ENCODE peak calls at places on chromosomes 2 and 18, in six cellular contexts. T is K562, K is GM12878, G is H1, Z is HepG2, S is SK-N-SH. J is an unnamed sample.
A peak's percentile ranks its signal among the peaks of the same experiment; 100 is the strongest.

GRCh38 chr2:17043173-17043572 is 377.5 kb upstream of the CYRIA start:
- DNase-seq in T (no peak), K (no peak), G (no peak), Z (no peak), S (no peak), J (no peak)

GRCh38 chr2:157331696-157332095 is 6.1 kb upstream of the ERMN start:
- DNase-seq in T (no peak), K (no peak), G (no peak), Z (no peak), S (no peak), J (no peak)

GRCh38 chr18:48800877-48801727 is 149.7 kb downstream of the SMAD7 start:
- DNase-seq in T (no peak), K (peak; percentile 89), G (peak; percentile 28), Z (no peak), S (no peak), J (no peak)

GRCh38 chr18:50653402-50654093 is 93.7 kb downstream of the MAPK4 start:
- DNase-seq in T (no peak), K (no peak), G (no peak), Z (no peak), S (no peak), J (no peak)

GRCh38 chr2:46942143-46942526 is 26.5 kb upstream of the MCFD2 start:
- DNase-seq in T (peak; percentile 49), K (no peak), G (no peak), Z (no peak), S (peak; percentile 42), J (peak; percentile 29)

GRCh38 chr2:10014418-10015190 is 28.7 kb upstream of the KLF11 start:
- DNase-seq in T (no peak), K (no peak), G (no peak), Z (no peak), S (no peak), J (no peak)

GRCh38 chr18:55743701-55744100 is 155.7 kb upstream of the TCF4 start:
- DNase-seq in T (no peak), K (no peak), G (no peak), Z (no peak), S (no peak), J (no peak)

GRCh38 chr2:106126295-106126694 is 67.8 kb downstream of the UXS1 start:
- DNase-seq in T (no peak), K (no peak), G (no peak), Z (no peak), S (no peak), J (no peak)

GRCh38 chr2:161265874-161266273 is 42.4 kb upstream of the PSMD14 start:
- DNase-seq in T (peak; percentile 20), K (no peak), G (no peak), Z (no peak), S (no peak), J (no peak)

GRCh38 chr2:1518891-1519530 is 105.7 kb downstream of the TPO start:
- DNase-seq in T (no peak), K (no peak), G (no peak), Z (no peak), S (no peak), J (no peak)

GRCh38 chr18:31206787-31207381 is 44.2 kb upstream of the DSC1 start:
- DNase-seq in T (peak; percentile 55), K (peak; percentile 47), G (peak; percentile 52), Z (peak; percentile 86), S (peak; percentile 2), J (peak; percentile 93)

GRCh38 chr2:29222381-29223179 is 107.4 kb downstream of the CLIP4 start:
- DNase-seq in T (no peak), K (no peak), G (no peak), Z (no peak), S (no peak), J (no peak)

DNA sequence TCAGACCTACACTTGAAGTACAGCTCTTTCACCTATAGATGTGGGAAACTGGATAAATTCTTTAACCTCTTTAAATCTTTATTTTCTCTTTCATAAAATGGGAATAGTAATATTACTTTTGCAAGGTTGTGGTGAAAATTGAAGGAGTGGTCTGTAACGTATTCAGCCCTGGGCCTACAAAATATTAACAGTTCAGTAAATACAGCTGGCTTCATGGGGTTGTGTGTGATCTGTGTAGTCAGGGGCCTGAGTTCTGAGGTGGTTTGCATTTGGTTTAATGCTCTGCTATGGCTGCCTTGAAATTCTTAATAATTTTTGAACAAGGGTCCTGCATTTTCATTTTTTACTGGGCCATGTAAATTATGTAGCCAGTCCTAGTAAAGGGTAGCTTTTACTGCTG is 16.8 kb upstream of the EML6 start:
- DNase-seq in T (no peak), K (no peak), G (no peak), Z (peak; percentile 55), S (no peak), J (no peak)
- TF ChIP-seq JUND in T (no peak), K (no peak), G (no peak), Z (no peak), S (no peak), J (no peak)

DNA sequence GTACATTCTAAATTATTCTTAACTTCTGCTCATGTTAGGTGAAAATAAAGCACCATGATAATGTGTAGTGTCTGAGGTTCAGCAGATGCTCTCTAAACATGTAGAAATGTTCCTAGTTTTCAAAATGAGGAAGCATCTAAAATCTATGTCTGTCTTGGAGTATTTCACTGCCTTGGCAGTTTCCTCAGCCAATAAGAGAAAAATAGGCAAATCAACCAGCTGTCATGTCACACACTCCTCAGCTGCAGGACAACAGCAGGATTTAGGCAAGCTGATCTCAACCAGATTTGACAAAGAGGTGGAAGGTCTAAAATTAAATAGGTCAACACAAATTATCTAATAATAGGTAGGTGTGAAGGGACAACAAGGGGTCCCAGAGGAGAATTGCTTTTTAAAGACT is 164.1 kb upstream of the BOD1L2 start:
- DNase-seq in T (no peak), K (no peak), G (no peak), Z (no peak), S (no peak), J (no peak)
- TF ChIP-seq JUND in T (no peak), K (no peak), G (no peak), Z (no peak), S (no peak), J (no peak)

GRCh38 chr2:119480718-119481142 is 43.6 kb downstream of the SCTR start:
- DNase-seq in T (peak; percentile 22), K (no peak), G (peak; percentile 41), Z (peak; percentile 48), S (no peak), J (no peak)
- TF ChIP-seq JUND in T (no peak), K (no peak), G (no peak), Z (no peak), S (no peak), J (no peak)

GRCh38 chr2:101699191-101699938 is 1.9 kb downstream of the MAP4K4 start:
- DNase-seq in T (no peak), K (no peak), G (no peak), Z (no peak), S (no peak), J (no peak)

GRCh38 chr2:101699939-101700442 is 2.5 kb downstream of the MAP4K4 start:
- DNase-seq in T (no peak), K (no peak), G (no peak), Z (peak; percentile 50), S (no peak), J (no peak)

GRCh38 chr2:101697794-101698418 is 399 bp downstream of the MAP4K4 start:
- DNase-seq in T (peak; percentile 35), K (no peak), G (peak; percentile 51), Z (no peak), S (peak; percentile 78), J (no peak)

GRCh38 chr2:101697124-101697793 is at the start of gene MAP4K4:
- DNase-seq in T (peak; percentile 90), K (no peak), G (peak; percentile 79), Z (peak; percentile 84), S (peak; percentile 90), J (peak; percentile 85)

GRCh38 chr2:101698419-101699190 is 1.1 kb downstream of the MAP4K4 start:
- DNase-seq in T (no peak), K (no peak), G (no peak), Z (no peak), S (peak; percentile 36), J (peak; percentile 38)
- TF ChIP-seq JUND in T (no peak), K (no peak), G (no peak), Z (no peak), S (no peak), J (no peak)

GRCh38 chr18:40752336-40752735 is 1202.7 kb upstream of the PIK3C3 start:
- DNase-seq in T (no peak), K (no peak), G (no peak), Z (no peak), S (no peak), J (no peak)
- TF ChIP-seq JUND in T (no peak), K (no peak), G (no peak), Z (no peak), S (no peak), J (no peak)

DNA sequence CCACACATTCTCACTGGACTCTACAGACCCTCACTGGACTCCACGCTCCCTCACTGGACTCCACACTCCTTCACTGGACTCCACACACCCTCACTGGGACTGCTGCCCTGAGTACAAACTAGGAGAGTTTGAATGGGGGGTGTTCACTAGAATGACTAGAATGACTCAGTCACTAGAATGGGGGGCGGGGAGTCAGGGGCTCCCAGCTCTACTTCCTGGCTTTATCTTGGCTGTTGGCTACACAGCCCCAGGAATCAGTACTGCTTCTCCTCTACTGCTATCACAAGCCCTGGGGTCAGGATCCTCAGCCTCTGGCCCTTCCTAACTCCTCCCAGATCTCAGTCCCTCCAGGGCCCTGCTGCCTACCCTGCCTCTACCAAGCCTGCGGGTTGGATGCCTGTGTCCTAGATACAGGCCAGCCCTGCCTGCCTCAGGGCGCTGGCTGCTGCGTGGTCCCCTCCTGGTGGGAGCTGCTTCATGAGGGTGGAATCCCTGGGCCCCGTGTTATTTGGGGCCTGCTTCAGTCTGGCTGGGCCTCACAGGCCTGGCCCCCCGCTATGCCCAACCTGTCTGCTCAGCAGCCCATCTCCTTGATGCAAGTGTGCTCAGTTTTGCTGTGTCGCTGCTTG is 7.8 kb downstream of the PTMA start:
- DNase-seq in T (peak; percentile 61), K (no peak), G (no peak), Z (no peak), S (no peak), J (no peak)
- TF ChIP-seq JUND in T (peak; percentile 30), K (no peak), G (no peak), Z (no peak), S (no peak), J (no peak)

DNA sequence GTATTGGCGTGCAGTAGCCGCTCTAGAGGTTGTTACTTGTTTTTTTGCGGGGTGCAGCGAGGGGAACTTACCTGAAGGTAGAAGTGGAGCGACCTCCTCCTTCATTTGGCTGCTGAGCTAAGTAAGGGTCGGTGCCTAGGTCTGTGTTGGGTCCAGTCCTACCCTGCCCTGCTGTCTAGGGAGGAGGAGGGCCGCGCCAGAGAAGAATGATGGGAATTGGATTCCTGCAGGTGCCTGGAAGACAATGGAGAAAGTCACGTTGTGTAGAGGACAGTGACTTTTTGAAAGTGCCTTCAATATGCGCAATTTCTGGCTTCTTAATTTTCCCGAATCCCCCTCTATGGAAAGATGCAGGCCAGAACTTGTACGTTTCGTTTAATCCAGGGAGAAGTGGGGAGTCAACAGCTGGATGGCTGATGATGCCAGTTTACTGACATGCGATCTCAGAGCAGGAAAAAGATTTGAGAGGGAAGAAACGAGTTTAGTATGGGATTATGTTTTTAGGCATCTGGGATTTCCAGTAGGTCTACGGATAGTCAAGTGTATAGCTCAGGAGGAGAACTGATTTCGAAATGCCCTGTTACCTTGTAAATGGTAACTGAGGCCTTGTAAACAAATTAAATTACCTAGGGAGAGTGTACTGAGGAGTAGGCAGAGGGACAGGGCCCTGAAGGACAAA is 653 bp downstream of the MRPS9 start:
- DNase-seq in T (no peak), K (no peak), G (no peak), Z (no peak), S (peak; percentile 4), J (peak; percentile 20)
- TF ChIP-seq JUND in T (no peak), K (no peak), G (no peak), Z (no peak), S (no peak), J (no peak)